ENCODE peak calls at places on chromosomes 5 and 9, in four cellular contexts. T is sigmoid colon, Y is fibroblast of pulmonary artery, I is adrenal gland. H is an unnamed sample.

GRCh38 chr9:126624912-126625311 is 11.2 kb downstream of the LMX1B start:
- DNase-seq in T (no peak), Y (no peak), I (no peak), H (no peak)

GRCh38 chr9:89919171-89919681 is 314.4 kb downstream of the GADD45G start:
- DNase-seq in T (no peak), Y (no peak), I (peak), H (no peak)

GRCh38 chr9:134660407-134660806 is 18.8 kb downstream of the COL5A1 start:
- DNase-seq in T (peak), Y (peak), I (no peak), H (no peak)

GRCh38 chr5:57383093-57383861 is 99.3 kb downstream of the ACTBL2 start:
- DNase-seq in T (no peak), Y (peak), I (peak), H (no peak)

GRCh38 chr5:177163500-177163899 is 29.9 kb downstream of the NSD1 start:
- DNase-seq in T (no peak), Y (no peak), I (no peak), H (no peak)

GRCh38 chr9:33818167-33818831 is 1.3 kb downstream of the UBE2R2 start:
- DNase-seq in T (no peak), Y (no peak), I (peak), H (no peak)

GRCh38 chr9:81635526-81636279 is 53.6 kb downstream of the TLE1 start:
- DNase-seq in T (no peak), Y (no peak), I (no peak), H (no peak)

GRCh38 chr9:129944501-129945116 is 98.4 kb downstream of the FNBP1 start:
- DNase-seq in T (no peak), Y (no peak), I (no peak), H (no peak)

GRCh38 chr5:134371834-134372340 is 518 bp downstream of the UBE2B start:
- DNase-seq in T (peak), Y (peak), I (peak), H (peak)

GRCh38 chr5:76983468-76983867 is 30.6 kb downstream of the CRHBP start:
- DNase-seq in T (no peak), Y (peak), I (no peak), H (no peak)

GRCh38 chr5:119063579-119064379 is 7.1 kb upstream of the DMXL1 start:
- DNase-seq in T (no peak), Y (peak), I (no peak), H (no peak)

GRCh38 chr5:31153523-31153922 is 40.0 kb upstream of the CDH6 start:
- DNase-seq in T (no peak), Y (peak), I (no peak), H (no peak)

GRCh38 chr5:11048760-11049159 is 287.7 kb upstream of the DAP start:
- DNase-seq in T (no peak), Y (no peak), I (no peak), H (no peak)

GRCh38 chr5:111869681-111870080 is 112.7 kb upstream of the NREP start:
- DNase-seq in T (no peak), Y (peak), I (no peak), H (no peak)

GRCh38 chr9:35114921-35115341 is 731 bp downstream of the ATOSB start:
- DNase-seq in T (peak), Y (peak), I (peak), H (peak)

GRCh38 chr5:111857633-111858032 is 100.6 kb upstream of the NREP start:
- DNase-seq in T (no peak), Y (peak), I (no peak), H (no peak)

GRCh38 chr5:90786756-90787155 is 228.2 kb downstream of the ADGRV1 start:
- DNase-seq in T (no peak), Y (no peak), I (no peak), H (no peak)

GRCh38 chr9:34457266-34458012 is 931 bp downstream of the FAM219A start:
- DNase-seq in T (peak), Y (peak), I (peak), H (peak)

GRCh38 chr5:40955313-40955712 is 46.0 kb downstream of the C7 start:
- DNase-seq in T (no peak), Y (no peak), I (no peak), H (no peak)

GRCh38 chr5:78794693-78795215 is 146.2 kb upstream of the LHFPL2 start:
- DNase-seq in T (no peak), Y (no peak), I (no peak), H (no peak)

GRCh38 chr5:177457239-177458121 is 10.9 kb downstream of the PRR7 start:
- DNase-seq in T (peak), Y (peak), I (peak), H (peak)

GRCh38 chr9:111730937-111731567 is 63.7 kb downstream of the SHOC1 start:
- DNase-seq in T (no peak), Y (peak), I (no peak), H (no peak)

GRCh38 chr9:69496803-69497450 is 171.9 kb downstream of the ENTREP1 start:
- DNase-seq in T (no peak), Y (no peak), I (no peak), H (no peak)

GRCh38 chr5:91468643-91469422 is 85.7 kb upstream of the ARRDC3 start:
- DNase-seq in T (no peak), Y (peak), I (no peak), H (no peak)

GRCh38 chr9:32350682-32351081 is 33.8 kb upstream of the ACO1 start:
- DNase-seq in T (no peak), Y (peak), I (no peak), H (no peak)

GRCh38 chr9:21558627-21559401 is 76.7 kb upstream of the IFNE start:
- DNase-seq in T (no peak), Y (peak), I (no peak), H (peak)

GRCh38 chr9:27154923-27155322 is 45.9 kb downstream of the TEK start:
- DNase-seq in T (no peak), Y (peak), I (no peak), H (no peak)

GRCh38 chr9:93907551-93908199 is 47.5 kb downstream of the BARX1 start:
- DNase-seq in T (no peak), Y (no peak), I (no peak), H (no peak)

GRCh38 chr5:87899109-87900100 is 369.2 kb downstream of the TMEM161B start:
- DNase-seq in T (peak), Y (no peak), I (peak), H (no peak)

GRCh38 chr9:130433168-130433946 is 11.4 kb upstream of the ASS1 start:
- DNase-seq in T (no peak), Y (peak), I (peak), H (no peak)

GRCh38 chr9:105969672-105970071 is 275.3 kb downstream of the TMEM38B start:
- DNase-seq in T (no peak), Y (no peak), I (no peak), H (no peak)

GRCh38 chr5:172503925-172504730 is 49.8 kb upstream of the SH3PXD2B start:
- DNase-seq in T (peak), Y (peak), I (no peak), H (peak)

GRCh38 chr5:158463971-158464370 is 605.0 kb upstream of the CLINT1 start:
- DNase-seq in T (peak), Y (peak), I (peak), H (no peak)

GRCh38 chr9:110130791-110131416 is 77.1 kb downstream of the C9orf152 start:
- DNase-seq in T (no peak), Y (no peak), I (no peak), H (no peak)

GRCh38 chr9:110130211-110130610 is 77.7 kb downstream of the C9orf152 start:
- DNase-seq in T (no peak), Y (no peak), I (no peak), H (no peak)

GRCh38 chr9:110131499-110131898 is 76.5 kb downstream of the C9orf152 start:
- DNase-seq in T (no peak), Y (no peak), I (no peak), H (no peak)

GRCh38 chr9:110128664-110129329 is 79.2 kb downstream of the C9orf152 start:
- DNase-seq in T (no peak), Y (no peak), I (no peak), H (no peak)

DNA sequence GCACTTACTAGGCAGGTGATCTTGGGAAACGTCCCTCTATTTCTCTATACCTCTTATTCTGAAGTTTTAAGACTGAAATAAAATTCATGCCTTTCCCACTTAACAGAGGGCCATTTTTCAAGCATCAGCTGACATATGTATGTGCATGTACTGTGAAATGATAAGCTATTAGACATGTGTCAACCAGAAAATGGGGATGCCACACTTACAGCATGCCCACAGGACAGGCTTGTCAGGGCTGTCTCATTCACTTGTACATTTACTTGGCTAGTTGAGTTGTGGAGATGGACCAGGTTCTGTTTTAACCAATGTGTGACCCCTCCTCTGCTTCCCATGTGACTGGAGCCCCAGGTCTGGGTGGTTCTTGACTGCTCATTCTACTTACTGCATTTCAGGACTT is 78.5 kb downstream of the C9orf152 start:
- DNase-seq in T (no peak), Y (no peak), I (no peak), H (no peak)
- H3K4me3 ChIP-seq in T (no peak), Y (peak), I (no peak), H (no peak)

GRCh38 chr9:84567776-84568175 is 101.8 kb upstream of the NTRK2 start:
- DNase-seq in T (no peak), Y (no peak), I (no peak), H (no peak)
- H3K4me3 ChIP-seq in T (no peak), Y (no peak), I (no peak), H (no peak)

DNA sequence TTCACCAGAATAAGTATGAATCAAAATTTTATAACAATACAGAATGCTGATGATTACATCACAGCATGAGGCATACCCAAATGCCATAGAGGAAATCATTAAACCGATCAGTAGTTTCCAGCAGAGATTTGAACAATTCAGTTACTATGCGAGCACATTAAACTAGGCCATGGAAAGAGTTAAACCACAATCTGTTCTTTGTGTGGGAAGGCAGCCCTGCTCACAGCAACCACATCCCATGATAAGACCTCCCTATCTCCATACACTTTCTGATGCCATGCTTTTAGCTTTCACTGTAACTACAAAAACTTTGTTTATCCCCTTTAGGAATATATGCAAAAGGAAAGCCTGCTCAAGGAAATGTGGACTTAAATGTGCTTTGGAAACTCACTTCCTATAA is 4.5 kb downstream of the NFIB start:
- DNase-seq in T (no peak), Y (peak), I (no peak), H (no peak)
- H3K4me3 ChIP-seq in T (no peak), Y (peak), I (peak), H (peak)

GRCh38 chr5:132220476-132220875 is 7.2 kb downstream of the P4HA2 start:
- DNase-seq in T (peak), Y (peak), I (no peak), H (no peak)
- H3K4me3 ChIP-seq in T (no peak), Y (no peak), I (no peak), H (no peak)

GRCh38 chr5:161544350-161544765 is 2.2 kb downstream of the GABRB2 start:
- DNase-seq in T (no peak), Y (peak), I (peak), H (no peak)
- H3K4me3 ChIP-seq in T (no peak), Y (no peak), I (no peak), H (no peak)

DNA sequence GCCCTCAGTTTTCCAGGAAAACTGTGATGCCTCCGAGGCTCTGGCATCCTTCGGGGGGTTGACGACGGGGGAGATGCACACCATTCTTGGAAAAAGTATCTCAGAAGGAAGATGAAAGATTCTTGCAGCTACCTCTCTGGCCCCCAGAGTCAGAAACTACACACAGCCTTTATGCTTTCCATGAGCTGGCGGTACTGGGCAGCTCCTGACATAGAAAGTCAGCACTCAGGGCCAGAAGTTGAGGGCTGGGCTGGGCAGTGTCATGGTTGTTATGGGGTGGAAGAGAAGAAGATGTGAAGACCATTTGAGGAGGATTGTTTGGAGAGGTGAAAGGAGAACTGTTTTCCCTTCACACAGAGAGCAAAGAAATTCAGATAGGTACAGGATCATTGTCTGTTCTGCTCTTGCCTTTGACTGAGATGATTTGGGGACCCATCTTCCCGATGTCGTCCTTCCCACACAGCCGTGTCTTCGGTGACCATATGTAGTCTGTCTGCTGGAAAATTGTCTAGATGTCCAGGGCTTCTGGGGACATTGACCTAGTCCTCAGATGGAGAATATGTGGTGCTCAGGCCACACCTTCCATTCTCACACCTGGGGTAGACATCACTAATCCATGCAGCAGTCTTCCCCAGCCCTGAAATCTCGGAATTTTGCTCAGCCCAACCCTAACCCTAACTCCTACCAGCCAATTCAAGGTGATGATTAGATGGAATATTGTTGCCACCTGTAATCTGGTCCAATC is 237.1 kb downstream of the CACNA1B start:
- DNase-seq in T (no peak), Y (no peak), I (no peak), H (peak)
- H3K4me3 ChIP-seq in T (no peak), Y (no peak), I (no peak), H (no peak)

DNA sequence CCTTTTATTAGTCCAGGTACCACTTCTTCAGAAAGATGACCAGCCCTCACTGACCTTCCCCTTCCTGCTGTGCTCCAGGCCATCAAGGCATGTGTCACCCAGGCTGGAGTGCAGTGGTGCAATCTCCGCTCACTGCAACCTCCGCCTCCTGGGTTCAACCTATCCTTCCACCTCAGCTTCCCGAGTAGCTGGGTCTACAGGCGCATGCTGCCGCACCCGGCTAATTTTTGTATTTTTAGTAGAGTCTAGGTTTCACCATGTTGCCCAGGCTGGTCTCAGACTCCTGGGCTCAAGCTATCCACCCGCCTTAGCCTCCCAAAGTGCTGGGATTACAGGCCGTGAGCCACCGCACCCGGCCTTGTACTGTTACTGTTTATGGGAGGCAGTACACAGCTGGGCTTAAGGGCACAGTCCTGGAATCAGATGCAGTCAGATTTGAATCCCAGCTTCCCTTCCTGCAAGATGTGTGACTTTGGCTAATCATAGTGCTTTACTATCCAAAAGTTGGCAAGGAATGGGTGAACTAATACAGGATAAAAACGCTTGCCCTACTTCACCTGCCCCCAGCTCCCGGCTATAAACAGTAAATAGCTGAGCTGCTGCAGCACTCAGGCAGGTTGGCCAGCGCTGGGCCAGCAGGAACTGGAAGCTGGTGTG is 483 bp upstream of the EIF4EBP3 start:
- DNase-seq in T (no peak), Y (no peak), I (peak), H (no peak)
- H3K4me3 ChIP-seq in T (peak), Y (no peak), I (no peak), H (peak)

GRCh38 chr9:6869081-6869948 is 111.5 kb downstream of the KDM4C start:
- DNase-seq in T (no peak), Y (peak), I (no peak), H (no peak)

DNA sequence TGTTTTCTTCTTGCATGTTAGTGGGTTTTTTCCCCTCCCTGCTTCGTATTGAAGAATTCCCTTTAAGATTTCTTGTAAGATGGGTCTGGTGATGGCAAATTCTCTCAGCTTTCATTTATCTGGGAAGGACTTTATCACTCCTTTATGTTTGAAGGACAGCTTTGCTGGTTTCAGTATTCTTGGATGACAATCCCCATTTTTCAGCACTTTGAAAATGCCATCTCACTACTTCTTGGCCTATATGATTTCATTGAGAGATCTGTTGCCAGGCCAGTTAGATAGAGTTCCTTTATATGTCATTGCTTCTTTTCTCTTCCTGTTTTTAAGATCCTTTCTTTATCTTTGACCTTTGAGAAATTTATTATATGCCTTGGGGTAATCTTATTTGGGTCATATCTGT is 106.3 kb downstream of the KDM4C start:
- DNase-seq in T (no peak), Y (no peak), I (no peak), H (no peak)
- H3K4me3 ChIP-seq in T (no peak), Y (no peak), I (no peak), H (no peak)

GRCh38 chr9:133370680-133371079 is 5.2 kb downstream of the SURF4 start:
- DNase-seq in T (no peak), Y (no peak), I (no peak), H (no peak)
- H3K4me3 ChIP-seq in T (no peak), Y (no peak), I (no peak), H (no peak)